ENCODE peak calls at places on chromosomes 3 and 15, in six cellular contexts. Y, Q, E, F, P and W are unnamed samples.

GRCh38 chr3:183884437-183885296 is at the start of gene PARL:
- DNase-seq in Y (peak), Q (peak), E (peak), F (peak), P (peak), W (peak)

GRCh38 chr3:160471892-160472291 is 22.3 kb upstream of the TRIM59 start:
- DNase-seq in Y (no peak), Q (no peak), E (no peak), F (no peak), P (no peak), W (no peak)

GRCh38 chr15:91872356-91873132 is 19.0 kb downstream of the SLCO3A1 start:
- DNase-seq in Y (no peak), Q (no peak), E (no peak), F (no peak), P (no peak), W (no peak)

GRCh38 chr3:55750525-55750924 is 263.4 kb upstream of the WNT5A start:
- DNase-seq in Y (no peak), Q (no peak), E (no peak), F (no peak), P (peak), W (no peak)

GRCh38 chr15:82072926-82073537 is 27.2 kb upstream of the MEX3B start:
- DNase-seq in Y (no peak), Q (no peak), E (no peak), F (no peak), P (no peak), W (no peak)

GRCh38 chr15:74730619-74731316 is 5.4 kb upstream of the CYP1A1 start:
- DNase-seq in Y (no peak), Q (no peak), E (no peak), F (peak), P (no peak), W (no peak)

GRCh38 chr3:51687472-51688205 is 16.6 kb downstream of the TEX264 start:
- DNase-seq in Y (no peak), Q (no peak), E (no peak), F (no peak), P (no peak), W (no peak)

GRCh38 chr3:40333416-40333815 is 23.9 kb downstream of the EIF1B start:
- DNase-seq in Y (no peak), Q (no peak), E (no peak), F (no peak), P (no peak), W (no peak)

GRCh38 chr3:86109434-86109833 is 881.5 kb downstream of the VGLL3 start:
- DNase-seq in Y (no peak), Q (no peak), E (no peak), F (no peak), P (no peak), W (no peak)

GRCh38 chr3:169243122-169243521 is 420.4 kb downstream of the MECOM start:
- DNase-seq in Y (no peak), Q (no peak), E (no peak), F (no peak), P (no peak), W (no peak)

GRCh38 chr15:90594297-90594696 is 64.6 kb downstream of the CRTC3 start:
- DNase-seq in Y (peak), Q (peak), E (no peak), F (no peak), P (peak), W (no peak)

GRCh38 chr15:37206690-37207089 is 106.3 kb upstream of the MEIS2 start:
- DNase-seq in Y (no peak), Q (no peak), E (no peak), F (peak), P (no peak), W (no peak)

GRCh38 chr3:44992555-44993470 is 16.8 kb downstream of the EXOSC7 start:
- DNase-seq in Y (peak), Q (no peak), E (no peak), F (no peak), P (no peak), W (peak)

DNA sequence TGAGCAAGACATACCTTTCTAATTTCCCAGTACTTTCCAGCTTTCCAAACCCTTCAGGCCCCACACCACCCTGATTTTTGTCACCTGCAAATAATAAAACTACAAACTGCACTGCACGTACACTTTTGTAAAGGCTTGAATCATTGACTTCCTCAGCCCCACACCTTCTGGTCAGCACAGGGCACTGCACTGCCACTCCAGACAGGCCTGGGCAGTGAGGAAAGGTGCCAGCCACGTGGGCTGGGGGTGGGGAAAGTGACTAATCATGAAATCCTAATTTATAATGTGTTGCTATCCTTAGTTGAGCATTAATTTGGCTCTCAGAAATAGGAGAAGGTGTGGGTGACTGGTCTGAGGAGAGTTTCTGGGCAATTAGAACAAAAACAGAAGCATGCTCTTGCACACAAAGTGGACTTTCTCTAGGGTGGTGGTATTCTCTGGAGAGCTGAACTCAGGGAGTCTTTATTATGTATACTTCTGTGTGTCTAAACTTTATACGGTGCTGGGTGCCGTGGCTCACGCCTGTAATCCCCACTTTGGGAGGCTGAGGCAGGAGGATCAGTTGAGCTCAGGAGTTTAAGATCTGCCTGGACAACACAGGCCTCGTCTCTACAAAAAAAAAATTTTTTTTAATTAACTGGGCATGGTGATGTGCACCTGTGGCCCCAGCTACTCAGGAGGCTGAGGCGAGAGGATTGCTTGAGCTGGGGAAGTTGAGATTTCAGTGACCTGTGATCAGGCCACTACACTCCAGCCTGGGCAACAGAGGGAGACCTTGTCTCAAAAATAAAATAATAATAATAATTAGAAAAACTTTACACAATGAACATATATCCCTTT is 58.2 kb upstream of the FLNB start:
- DNase-seq in Y (peak), Q (no peak), E (no peak), F (peak), P (no peak), W (no peak)
- TF ChIP-seq CTCF in Y (peak), Q (no peak), E (no peak), F (no peak), P (peak), W (no peak)

GRCh38 chr3:49703443-49703927 is 14.1 kb downstream of the RNF123 start:
- DNase-seq in Y (peak), Q (peak), E (peak), F (peak), P (peak), W (peak)

GRCh38 chr3:49700014-49700413 is 10.7 kb downstream of the RNF123 start:
- DNase-seq in Y (no peak), Q (no peak), E (no peak), F (no peak), P (no peak), W (no peak)

GRCh38 chr3:49700453-49701128 is 11.2 kb downstream of the RNF123 start:
- DNase-seq in Y (no peak), Q (no peak), E (no peak), F (no peak), P (no peak), W (no peak)

GRCh38 chr3:49702672-49703071 is 13.3 kb downstream of the RNF123 start:
- DNase-seq in Y (no peak), Q (no peak), E (no peak), F (no peak), P (no peak), W (no peak)

GRCh38 chr3:49701388-49702077 is 12.2 kb downstream of the RNF123 start:
- DNase-seq in Y (no peak), Q (no peak), E (no peak), F (peak), P (no peak), W (no peak)
- TF ChIP-seq CTCF in Y (peak), Q (no peak), E (peak), F (peak), P (no peak), W (peak)

DNA sequence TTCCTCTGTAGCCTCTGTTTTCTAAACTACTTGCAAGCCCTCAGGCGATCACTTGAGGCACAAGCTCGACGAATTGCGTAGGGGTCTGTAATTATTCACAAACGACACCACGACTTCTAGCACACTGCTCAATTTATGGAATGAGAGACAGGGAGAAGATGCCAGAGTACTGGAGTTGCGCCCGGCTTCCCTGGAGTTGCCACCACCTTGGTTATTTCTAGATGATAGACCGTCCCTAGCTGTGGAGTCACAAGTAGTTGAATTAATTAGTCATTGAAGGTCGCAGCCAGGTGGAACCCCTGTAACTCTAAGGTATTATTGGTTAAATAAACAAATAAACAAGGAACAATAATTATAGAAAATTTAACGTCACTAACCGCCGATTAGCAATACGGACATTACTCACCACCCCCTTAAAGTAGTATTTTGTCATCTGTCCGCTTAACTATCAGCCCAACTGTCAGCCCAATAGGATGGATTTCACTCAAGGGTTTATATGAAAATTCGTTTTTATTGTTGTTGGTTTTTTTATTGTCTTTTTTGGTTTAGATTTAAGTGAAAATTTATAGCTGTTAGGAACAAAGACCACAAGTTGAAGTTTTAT is 875 bp upstream of the AZI2 start:
- DNase-seq in Y (no peak), Q (no peak), E (no peak), F (no peak), P (no peak), W (no peak)
- TF ChIP-seq CTCF in Y (no peak), Q (no peak), E (no peak), F (no peak), P (no peak), W (no peak)

GRCh38 chr3:22966349-22966748 is 236.8 kb upstream of the UBE2E2 start:
- DNase-seq in Y (no peak), Q (no peak), E (no peak), F (no peak), P (no peak), W (no peak)

GRCh38 chr3:22962244-22962643 is 240.9 kb upstream of the UBE2E2 start:
- DNase-seq in Y (no peak), Q (no peak), E (no peak), F (no peak), P (no peak), W (no peak)

GRCh38 chr3:22959593-22959992 is 243.5 kb upstream of the UBE2E2 start:
- DNase-seq in Y (no peak), Q (no peak), E (no peak), F (no peak), P (no peak), W (no peak)

GRCh38 chr3:22960326-22960984 is 242.7 kb upstream of the UBE2E2 start:
- DNase-seq in Y (peak), Q (no peak), E (peak), F (peak), P (peak), W (peak)
- TF ChIP-seq CTCF in Y (peak), Q (peak), E (peak), F (peak), P (peak), W (peak)

GRCh38 chr15:45611305-45611704 is 23.5 kb upstream of the SQOR start:
- DNase-seq in Y (peak), Q (no peak), E (no peak), F (peak), P (no peak), W (no peak)
- TF ChIP-seq CTCF in Y (no peak), Q (peak), E (peak), F (peak), P (no peak), W (peak)

DNA sequence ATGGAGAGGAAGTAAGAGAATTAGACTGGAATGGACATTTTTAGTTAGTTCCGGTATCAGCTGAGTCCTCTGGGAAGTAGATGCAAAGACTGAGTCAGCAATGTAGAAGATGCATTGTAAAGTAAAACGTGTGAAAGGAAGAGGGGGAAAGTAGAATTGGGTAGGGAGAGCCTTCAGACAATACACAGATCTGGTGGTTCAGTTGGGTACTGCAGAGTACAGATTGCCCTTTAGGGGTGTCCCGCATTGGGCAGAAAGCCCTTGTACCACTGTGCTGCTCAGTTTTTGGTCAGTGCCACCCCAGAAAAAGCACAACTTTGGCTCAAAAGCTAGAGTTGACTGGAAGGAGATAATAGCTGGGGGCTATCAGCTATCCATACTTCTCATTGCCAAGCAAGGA is 247.4 kb downstream of the KBTBD8 start:
- DNase-seq in Y (no peak), Q (no peak), E (no peak), F (no peak), P (no peak), W (no peak)
- TF ChIP-seq CTCF in Y (no peak), Q (no peak), E (no peak), F (no peak), P (no peak), W (no peak)

GRCh38 chr15:62691008-62691407 is 351.5 kb upstream of the TPM1 start:
- DNase-seq in Y (no peak), Q (no peak), E (no peak), F (no peak), P (no peak), W (no peak)
- TF ChIP-seq CTCF in Y (no peak), Q (no peak), E (no peak), F (no peak), P (no peak), W (no peak)

DNA sequence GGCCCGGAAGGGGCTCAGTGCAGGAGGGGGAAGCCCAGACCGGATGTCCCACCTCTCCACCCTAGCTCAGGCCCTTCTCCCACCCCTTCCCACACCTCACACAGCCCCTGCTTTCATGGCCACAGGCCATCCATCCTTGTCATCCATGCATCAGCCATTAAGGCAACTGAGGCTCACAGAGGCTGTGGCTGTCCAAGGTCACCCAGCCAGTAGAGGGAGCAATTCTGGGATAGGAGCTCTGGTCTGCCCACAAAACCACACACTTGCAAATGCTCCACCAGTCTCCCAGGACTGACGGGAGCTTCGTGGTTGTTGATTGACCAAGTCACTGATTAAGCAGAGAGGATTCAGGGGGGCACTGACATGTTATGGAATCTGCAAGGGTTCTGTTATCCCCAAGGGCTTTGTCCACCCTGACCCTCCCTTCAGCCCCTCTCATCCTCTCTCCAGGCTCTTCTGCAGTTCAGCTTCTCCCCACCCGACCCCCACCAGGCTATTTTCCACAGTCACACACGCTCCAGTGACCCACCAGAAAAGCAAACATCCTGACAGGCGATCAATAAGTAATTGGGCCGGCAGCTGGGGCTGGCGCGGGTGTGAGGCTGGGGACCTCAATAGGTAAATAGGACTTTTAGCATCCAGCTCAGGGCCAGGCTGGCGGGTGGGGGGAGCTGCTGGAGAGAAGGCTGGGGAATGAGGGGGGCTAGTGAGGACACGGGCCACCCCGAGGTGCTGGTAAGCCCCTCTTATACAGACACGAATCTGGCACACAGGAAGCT is 15.0 kb downstream of the LINGO1 start:
- DNase-seq in Y (peak), Q (no peak), E (no peak), F (peak), P (no peak), W (no peak)
- TF ChIP-seq CTCF in Y (peak), Q (no peak), E (peak), F (peak), P (peak), W (peak)

GRCh38 chr3:42601898-42602581 is 1.6 kb downstream of the NKTR start:
- DNase-seq in Y (no peak), Q (no peak), E (no peak), F (peak), P (no peak), W (no peak)
- TF ChIP-seq CTCF in Y (no peak), Q (peak), E (no peak), F (peak), P (peak), W (peak)

DNA sequence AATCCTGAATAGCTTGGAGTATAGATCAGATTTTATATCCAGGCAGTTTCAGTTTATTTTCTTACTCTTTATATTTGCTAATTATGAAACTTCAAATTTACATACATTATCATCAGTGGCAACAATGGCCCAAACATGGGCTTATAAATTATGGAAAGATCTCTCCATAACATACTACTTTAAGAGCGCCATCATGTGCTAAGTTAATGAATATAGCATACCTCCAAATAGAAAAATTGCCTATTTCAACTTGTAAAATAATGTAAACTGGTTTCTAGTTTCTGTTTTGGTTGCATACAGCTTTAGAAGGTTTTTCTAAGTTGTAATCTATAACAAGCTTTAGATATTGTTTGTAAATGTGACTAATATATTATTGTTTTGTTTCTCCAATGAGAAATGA is 531.3 kb upstream of the UBE2E2 start:
- DNase-seq in Y (no peak), Q (no peak), E (no peak), F (no peak), P (no peak), W (no peak)
- TF ChIP-seq CTCF in Y (no peak), Q (no peak), E (no peak), F (no peak), P (no peak), W (no peak)